ENCODE peak calls at places on chromosomes 13 and 19, in seven cellular contexts. A, M, X, Q, I, R and C are unnamed samples.

GRCh38 chr13:97976551-97977375 is 23.3 kb downstream of the IPO5 start:
- DNase-seq in A (no peak), M (peak), X (peak), Q (no peak), I (no peak), R (no peak), C (peak)

GRCh38 chr13:49214917-49215376 is 5.2 kb upstream of the MLNR start:
- DNase-seq in A (peak), M (no peak), X (no peak), Q (no peak), I (peak), R (no peak), C (peak)

GRCh38 chr19:14300281-14300680 is 81.0 kb upstream of the ADGRE5 start:
- DNase-seq in A (peak), M (no peak), X (no peak), Q (no peak), I (no peak), R (no peak), C (peak)

GRCh38 chr19:38031423-38031770 is 124.4 kb downstream of the SIPA1L3 start:
- DNase-seq in A (no peak), M (no peak), X (no peak), Q (no peak), I (no peak), R (no peak), C (no peak)

GRCh38 chr19:49932731-49933131 is 3.4 kb upstream of the NUP62 start:
- DNase-seq in A (no peak), M (no peak), X (no peak), Q (no peak), I (no peak), R (no peak), C (no peak)

GRCh38 chr19:38003427-38004099 is 96.6 kb downstream of the SIPA1L3 start:
- DNase-seq in A (no peak), M (peak), X (no peak), Q (no peak), I (no peak), R (peak), C (peak)

GRCh38 chr13:72205773-72206172 is 338.8 kb upstream of the DACH1 start:
- DNase-seq in A (peak), M (no peak), X (no peak), Q (no peak), I (no peak), R (no peak), C (no peak)

GRCh38 chr13:48001127-48001881 is at the start of gene SUCLA2:
- DNase-seq in A (peak), M (peak), X (peak), Q (peak), I (peak), R (peak), C (peak)

GRCh38 chr13:24740014-24740890 is 23.7 kb upstream of the RNF17 start:
- DNase-seq in A (no peak), M (no peak), X (no peak), Q (no peak), I (no peak), R (no peak), C (no peak)

GRCh38 chr13:113861433-113862030 is 2.3 kb downstream of the GAS6 start:
- DNase-seq in A (no peak), M (peak), X (no peak), Q (no peak), I (no peak), R (no peak), C (no peak)

GRCh38 chr19:31326329-31327028 is 22.8 kb downstream of the TSHZ3 start:
- DNase-seq in A (no peak), M (no peak), X (no peak), Q (no peak), I (no peak), R (no peak), C (no peak)

GRCh38 chr13:31172535-31172934 is 10.8 kb upstream of the HSPH1 start:
- DNase-seq in A (peak), M (no peak), X (no peak), Q (no peak), I (peak), R (no peak), C (no peak)

GRCh38 chr19:54179921-54180452 is 7.0 kb upstream of the TMC4 start:
- DNase-seq in A (no peak), M (peak), X (no peak), Q (peak), I (peak), R (no peak), C (peak)

GRCh38 chr19:14439014-14439413 is 5.9 kb downstream of the PKN1 start:
- DNase-seq in A (no peak), M (no peak), X (no peak), Q (no peak), I (no peak), R (no peak), C (no peak)

GRCh38 chr13:33931397-33931987 is 113.5 kb downstream of the RFC3 start:
- DNase-seq in A (peak), M (peak), X (peak), Q (no peak), I (peak), R (peak), C (peak)

GRCh38 chr19:5578094-5578846 is 10.5 kb upstream of the TINCR start:
- DNase-seq in A (no peak), M (peak), X (peak), Q (no peak), I (peak), R (no peak), C (peak)

GRCh38 chr19:34844254-34844653 is 71.2 kb upstream of the ZNF599 start:
- DNase-seq in A (no peak), M (no peak), X (no peak), Q (no peak), I (no peak), R (no peak), C (no peak)

GRCh38 chr19:14059093-14059480 is 2.8 kb downstream of the PALM3 start:
- DNase-seq in A (no peak), M (peak), X (peak), Q (no peak), I (no peak), R (no peak), C (no peak)

GRCh38 chr13:112933649-112934048 is 35.4 kb upstream of the MCF2L start:
- DNase-seq in A (no peak), M (peak), X (no peak), Q (no peak), I (no peak), R (no peak), C (no peak)

GRCh38 chr19:5718579-5719273 is 1.2 kb downstream of the LONP1 start:
- DNase-seq in A (peak), M (no peak), X (peak), Q (no peak), I (peak), R (peak), C (peak)

GRCh38 chr13:24064258-24064860 is 96.2 kb upstream of the SPATA13 start:
- DNase-seq in A (no peak), M (no peak), X (no peak), Q (no peak), I (no peak), R (no peak), C (no peak)

GRCh38 chr19:35907377-35907745 is 734 bp downstream of the TYROBP start:
- DNase-seq in A (no peak), M (peak), X (no peak), Q (no peak), I (no peak), R (no peak), C (no peak)

GRCh38 chr13:35856721-35857346 is 274.3 kb downstream of the DCLK1 start:
- DNase-seq in A (no peak), M (no peak), X (no peak), Q (no peak), I (no peak), R (no peak), C (no peak)

GRCh38 chr19:3899531-3900294 is 19.2 kb downstream of the ATCAY start:
- DNase-seq in A (no peak), M (no peak), X (no peak), Q (no peak), I (no peak), R (no peak), C (no peak)

GRCh38 chr13:110106726-110107125 is 200.2 kb downstream of the COL4A1 start:
- DNase-seq in A (no peak), M (no peak), X (no peak), Q (no peak), I (no peak), R (no peak), C (no peak)

GRCh38 chr13:75181906-75182305 is 300.1 kb downstream of the TBC1D4 start:
- DNase-seq in A (no peak), M (no peak), X (no peak), Q (no peak), I (no peak), R (no peak), C (no peak)

GRCh38 chr19:57016491-57016890 is 103.3 kb upstream of the USP29 start:
- DNase-seq in A (no peak), M (no peak), X (no peak), Q (no peak), I (no peak), R (no peak), C (no peak)

GRCh38 chr13:45809810-45810394 is 41.7 kb downstream of the SIAH3 start:
- DNase-seq in A (no peak), M (no peak), X (no peak), Q (no peak), I (no peak), R (no peak), C (no peak)

GRCh38 chr19:5903054-5903501 is 512 bp downstream of the NDUFA11 start:
- DNase-seq in A (no peak), M (no peak), X (peak), Q (no peak), I (no peak), R (no peak), C (no peak)

GRCh38 chr13:45367995-45368394 is 27.0 kb upstream of the TPT1 start:
- DNase-seq in A (no peak), M (no peak), X (no peak), Q (no peak), I (no peak), R (no peak), C (no peak)

GRCh38 chr19:15913384-15913783 is 15.5 kb upstream of the CYP4F2 start:
- DNase-seq in A (no peak), M (no peak), X (no peak), Q (no peak), I (no peak), R (no peak), C (no peak)

GRCh38 chr19:52028780-52029123 is 573 bp upstream of the ZNF614 start:
- DNase-seq in A (no peak), M (peak), X (no peak), Q (no peak), I (no peak), R (no peak), C (no peak)

GRCh38 chr19:28966737-28967401 is 246.1 kb downstream of the UQCRFS1 start:
- DNase-seq in A (no peak), M (no peak), X (no peak), Q (no peak), I (no peak), R (no peak), C (no peak)

GRCh38 chr19:12825259-12826131 is 8.9 kb downstream of the RTBDN start:
- DNase-seq in A (no peak), M (peak), X (peak), Q (no peak), I (no peak), R (no peak), C (no peak)

GRCh38 chr19:8530061-8530679 is 16.2 kb upstream of the ZNF414 start:
- DNase-seq in A (no peak), M (no peak), X (no peak), Q (no peak), I (no peak), R (no peak), C (no peak)

GRCh38 chr19:17946965-17947784 is 14.4 kb downstream of the CCDC124 start:
- DNase-seq in A (no peak), M (no peak), X (no peak), Q (no peak), I (peak), R (no peak), C (no peak)

GRCh38 chr19:47704656-47705055 is 8.6 kb upstream of the EHD2 start:
- DNase-seq in A (no peak), M (no peak), X (no peak), Q (no peak), I (no peak), R (no peak), C (no peak)

GRCh38 chr19:47702671-47703070 is 10.6 kb upstream of the EHD2 start:
- DNase-seq in A (no peak), M (no peak), X (no peak), Q (no peak), I (no peak), R (no peak), C (no peak)

GRCh38 chr19:47703301-47703700 is 9.9 kb upstream of the EHD2 start:
- DNase-seq in A (no peak), M (no peak), X (no peak), Q (no peak), I (no peak), R (no peak), C (no peak)

GRCh38 chr19:47701717-47702552 is 11.3 kb upstream of the EHD2 start:
- DNase-seq in A (no peak), M (no peak), X (no peak), Q (no peak), I (no peak), R (no peak), C (no peak)

GRCh38 chr19:47704024-47704423 is 9.2 kb upstream of the EHD2 start:
- DNase-seq in A (no peak), M (no peak), X (no peak), Q (no peak), I (no peak), R (no peak), C (no peak)
- TF ChIP-seq JUND in A (no peak), M (no peak), X (no peak), Q (no peak), I (no peak), R (no peak), C (no peak)

GRCh38 chr19:47228168-47228936 is 2.6 kb downstream of the BBC3 start:
- DNase-seq in A (no peak), M (peak), X (peak), Q (no peak), I (peak), R (no peak), C (no peak)
- TF ChIP-seq JUND in A (no peak), M (no peak), X (no peak), Q (no peak), I (no peak), R (no peak), C (no peak)

DNA sequence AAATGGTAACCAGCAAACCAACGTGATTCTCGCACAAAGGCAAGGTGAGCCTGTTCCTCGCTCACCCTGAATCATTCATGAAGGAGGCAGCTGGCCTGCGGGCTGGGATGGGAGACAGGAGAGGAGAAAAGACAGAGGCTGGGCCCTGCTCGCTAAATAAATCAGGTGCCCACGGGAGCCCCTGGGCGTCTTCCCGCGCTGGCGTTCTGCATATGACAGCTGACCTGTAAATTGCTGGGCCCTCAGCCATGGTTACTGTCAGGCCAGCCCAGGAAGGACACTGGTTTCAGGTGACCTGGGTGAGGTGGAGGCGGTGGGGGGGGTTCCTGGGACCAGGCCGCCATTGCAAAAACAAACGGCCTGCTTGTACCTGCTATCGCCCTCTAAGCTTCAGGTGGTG is 3.5 kb upstream of the PTBP1 start:
- DNase-seq in A (no peak), M (no peak), X (no peak), Q (no peak), I (no peak), R (no peak), C (no peak)
- TF ChIP-seq JUND in A (no peak), M (no peak), X (no peak), Q (no peak), I (no peak), R (no peak), C (no peak)

GRCh38 chr13:99432637-99433542 is 68.4 kb upstream of the TM9SF2 start:
- DNase-seq in A (peak), M (no peak), X (no peak), Q (peak), I (peak), R (peak), C (no peak)

GRCh38 chr13:99436013-99436412 is 65.3 kb upstream of the TM9SF2 start:
- DNase-seq in A (no peak), M (no peak), X (no peak), Q (no peak), I (peak), R (no peak), C (no peak)

GRCh38 chr13:99435116-99435515 is 66.2 kb upstream of the TM9SF2 start:
- DNase-seq in A (no peak), M (no peak), X (no peak), Q (no peak), I (no peak), R (no peak), C (no peak)

GRCh38 chr13:99433543-99434075 is 67.7 kb upstream of the TM9SF2 start:
- DNase-seq in A (no peak), M (no peak), X (no peak), Q (no peak), I (no peak), R (no peak), C (no peak)

GRCh38 chr13:99434258-99434788 is 66.9 kb upstream of the TM9SF2 start:
- DNase-seq in A (no peak), M (no peak), X (peak), Q (no peak), I (peak), R (no peak), C (no peak)
- TF ChIP-seq JUND in A (no peak), M (no peak), X (peak), Q (no peak), I (no peak), R (no peak), C (no peak)

GRCh38 chr19:1069009-1069779 is 2.2 kb downstream of the ARHGAP45 start:
- DNase-seq in A (no peak), M (no peak), X (no peak), Q (no peak), I (no peak), R (no peak), C (no peak)
- TF ChIP-seq JUND in A (no peak), M (no peak), X (no peak), Q (no peak), I (no peak), R (no peak), C (no peak)

GRCh38 chr13:46893221-46893620 is 3.6 kb downstream of the HTR2A start:
- DNase-seq in A (no peak), M (no peak), X (no peak), Q (no peak), I (no peak), R (no peak), C (no peak)

GRCh38 chr13:46899801-46900200 is 2.9 kb upstream of the HTR2A start:
- DNase-seq in A (no peak), M (no peak), X (no peak), Q (no peak), I (no peak), R (no peak), C (no peak)

GRCh38 chr13:46896346-46897138 is at the start of gene HTR2A:
- DNase-seq in A (no peak), M (no peak), X (no peak), Q (no peak), I (no peak), R (no peak), C (no peak)

GRCh38 chr13:46894534-46894906 is 2.3 kb downstream of the HTR2A start:
- DNase-seq in A (no peak), M (no peak), X (no peak), Q (no peak), I (no peak), R (no peak), C (no peak)

DNA sequence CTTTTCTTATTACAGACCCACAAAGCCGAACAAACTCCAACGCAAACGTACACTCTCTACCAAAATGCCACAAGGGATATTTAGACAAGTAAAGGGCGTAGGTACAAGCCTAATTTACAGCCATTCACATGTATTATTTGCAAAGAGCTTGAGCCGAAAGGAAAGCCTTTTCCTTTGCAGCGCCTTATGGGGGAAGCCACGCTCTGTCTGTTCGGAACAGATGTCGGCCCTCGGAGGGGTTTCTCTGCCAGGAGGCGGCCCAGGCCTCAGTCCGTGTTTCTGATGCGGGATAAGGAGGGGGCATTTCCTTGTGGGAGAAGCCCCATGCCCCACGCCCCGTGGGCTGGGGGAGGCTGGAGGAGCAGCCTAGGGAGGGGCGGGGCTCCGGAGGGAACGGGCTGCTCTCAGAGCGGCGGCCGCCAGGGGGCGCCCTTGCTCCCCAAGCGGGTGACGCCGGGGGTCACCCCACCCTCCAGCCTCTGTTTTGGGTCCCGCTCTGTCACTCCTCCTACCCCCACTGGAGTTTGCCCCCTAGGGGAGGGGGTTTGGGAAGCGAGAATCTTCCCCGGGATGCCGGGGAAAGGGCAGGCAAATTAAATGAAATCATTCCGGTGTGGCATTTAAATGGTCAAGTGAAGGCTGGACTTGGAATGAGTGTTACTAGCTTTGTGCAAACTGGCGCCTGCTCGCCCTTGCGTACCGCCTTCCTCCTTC is 2.9 kb downstream of the HTR2A start:
- DNase-seq in A (peak), M (peak), X (peak), Q (peak), I (no peak), R (peak), C (peak)
- TF ChIP-seq JUND in A (no peak), M (no peak), X (no peak), Q (no peak), I (no peak), R (no peak), C (no peak)

DNA sequence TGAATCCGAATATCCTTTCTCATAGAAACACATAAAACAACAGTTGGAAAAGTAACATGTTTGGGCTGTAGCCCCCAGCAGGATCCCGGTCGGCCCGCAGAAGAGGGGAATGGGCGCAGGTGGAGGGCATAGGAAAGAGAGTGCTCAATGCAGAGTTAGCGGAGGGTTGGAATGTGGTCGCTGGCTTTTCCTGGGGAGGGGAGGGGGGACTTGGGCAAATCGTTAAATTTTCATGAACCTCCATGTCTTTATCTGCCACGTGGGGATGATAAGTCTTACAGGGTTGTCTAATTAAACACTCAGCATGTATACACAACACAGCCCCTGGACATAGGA is 425 bp upstream of the SLC46A3 start:
- DNase-seq in A (no peak), M (no peak), X (no peak), Q (no peak), I (no peak), R (no peak), C (no peak)
- TF ChIP-seq JUND in A (no peak), M (no peak), X (no peak), Q (no peak), I (no peak), R (no peak), C (no peak)

GRCh38 chr19:58279925-58280316 is 1.2 kb downstream of the ZNF8 start:
- DNase-seq in A (no peak), M (no peak), X (no peak), Q (no peak), I (no peak), R (no peak), C (no peak)
- TF ChIP-seq JUND in A (no peak), M (no peak), X (no peak), Q (no peak), I (no peak), R (no peak), C (no peak)